ENCODE peak calls at places on chromosomes 13 and 19, in five cellular contexts. One of them, this sample, is unnamed. For H3K36me3, the result is how much of the 10 kb centered on the place peaks cover.

GRCh38 chr13:20394506-20394905 is 131.2 kb downstream of the CRYL1 start:
- DNase-seq in CD8-positive, alpha-beta T cell: no peak
- DNase-seq in tibial nerve: no peak
- DNase-seq in breast epithelium: no peak
- DNase-seq in fibroblast of lung: no peak
- DNase-seq in this sample: no peak

GRCh38 chr19:342801-343421 is 1.7 kb downstream of the MIER2 start:
- DNase-seq in CD8-positive, alpha-beta T cell: no peak
- DNase-seq in tibial nerve: peak
- DNase-seq in breast epithelium: no peak
- DNase-seq in fibroblast of lung: peak
- DNase-seq in this sample: no peak

GRCh38 chr19:50292216-50292827 is 36.9 kb downstream of the KCNC3 start:
- DNase-seq in CD8-positive, alpha-beta T cell: no peak
- DNase-seq in tibial nerve: no peak
- DNase-seq in breast epithelium: no peak
- DNase-seq in fibroblast of lung: no peak
- DNase-seq in this sample: no peak

GRCh38 chr13:94632227-94632980 is 30.7 kb downstream of the GPR180 start:
- DNase-seq in CD8-positive, alpha-beta T cell: no peak
- DNase-seq in tibial nerve: no peak
- DNase-seq in breast epithelium: no peak
- DNase-seq in fibroblast of lung: no peak
- DNase-seq in this sample: no peak

GRCh38 chr13:44908266-44908665 is 81.0 kb downstream of the NUFIP1 start:
- DNase-seq in CD8-positive, alpha-beta T cell: no peak
- DNase-seq in tibial nerve: no peak
- DNase-seq in breast epithelium: no peak
- DNase-seq in fibroblast of lung: no peak
- DNase-seq in this sample: no peak

GRCh38 chr13:46146898-46147297 is 35.1 kb downstream of the LCP1 start:
- DNase-seq in CD8-positive, alpha-beta T cell: no peak
- DNase-seq in tibial nerve: no peak
- DNase-seq in breast epithelium: no peak
- DNase-seq in fibroblast of lung: peak
- DNase-seq in this sample: no peak

GRCh38 chr19:4391701-4392543 is 8.4 kb downstream of the SH3GL1 start:
- DNase-seq in CD8-positive, alpha-beta T cell: no peak
- DNase-seq in tibial nerve: no peak
- DNase-seq in breast epithelium: no peak
- DNase-seq in fibroblast of lung: peak
- DNase-seq in this sample: no peak

GRCh38 chr19:10074153-10074552 is 12.0 kb upstream of the SHFL start:
- DNase-seq in CD8-positive, alpha-beta T cell: peak
- DNase-seq in tibial nerve: no peak
- DNase-seq in breast epithelium: no peak
- DNase-seq in fibroblast of lung: peak
- DNase-seq in this sample: no peak

GRCh38 chr19:31560021-31560770 is 211.0 kb upstream of the TSHZ3 start:
- DNase-seq in CD8-positive, alpha-beta T cell: no peak
- DNase-seq in tibial nerve: no peak
- DNase-seq in breast epithelium: no peak
- DNase-seq in fibroblast of lung: no peak
- DNase-seq in this sample: no peak

GRCh38 chr19:43872547-43873336 is 45.6 kb downstream of the ZNF283 start:
- DNase-seq in CD8-positive, alpha-beta T cell: no peak
- DNase-seq in tibial nerve: no peak
- DNase-seq in breast epithelium: no peak
- DNase-seq in fibroblast of lung: peak
- DNase-seq in this sample: no peak

GRCh38 chr13:114339779-114340534 is 25.7 kb downstream of the CHAMP1 start:
- DNase-seq in CD8-positive, alpha-beta T cell: peak
- DNase-seq in tibial nerve: no peak
- DNase-seq in breast epithelium: no peak
- DNase-seq in fibroblast of lung: peak
- DNase-seq in this sample: no peak

GRCh38 chr19:30682576-30683536 is 310.7 kb downstream of the ZNF536 start:
- DNase-seq in CD8-positive, alpha-beta T cell: peak
- DNase-seq in tibial nerve: peak
- DNase-seq in breast epithelium: peak
- DNase-seq in fibroblast of lung: peak
- DNase-seq in this sample: no peak

GRCh38 chr13:22055259-22055658 is 384.4 kb downstream of the FGF9 start:
- DNase-seq in CD8-positive, alpha-beta T cell: no peak
- DNase-seq in tibial nerve: no peak
- DNase-seq in breast epithelium: no peak
- DNase-seq in fibroblast of lung: no peak
- DNase-seq in this sample: no peak

GRCh38 chr13:30334663-30335386 is 27.5 kb upstream of the KATNAL1 start:
- DNase-seq in CD8-positive, alpha-beta T cell: no peak
- DNase-seq in tibial nerve: no peak
- DNase-seq in breast epithelium: no peak
- DNase-seq in fibroblast of lung: no peak
- DNase-seq in this sample: no peak

GRCh38 chr19:24033308-24033961 is 53.6 kb upstream of the ZNF254 start:
- DNase-seq in CD8-positive, alpha-beta T cell: peak
- DNase-seq in tibial nerve: peak
- DNase-seq in breast epithelium: peak
- DNase-seq in fibroblast of lung: peak
- DNase-seq in this sample: peak

GRCh38 chr19:23070353-23070781 is 46.5 kb upstream of the ZNF730 start:
- DNase-seq in CD8-positive, alpha-beta T cell: no peak
- DNase-seq in tibial nerve: no peak
- DNase-seq in breast epithelium: peak
- DNase-seq in fibroblast of lung: peak
- DNase-seq in this sample: no peak

GRCh38 chr13:26549713-26550112 is 7.8 kb upstream of the WASF3 start:
- DNase-seq in CD8-positive, alpha-beta T cell: no peak
- DNase-seq in tibial nerve: no peak
- DNase-seq in breast epithelium: no peak
- DNase-seq in fibroblast of lung: no peak
- DNase-seq in this sample: no peak

GRCh38 chr13:28438598-28439334 is 56.2 kb downstream of the FLT1 start:
- DNase-seq in CD8-positive, alpha-beta T cell: no peak
- DNase-seq in tibial nerve: no peak
- DNase-seq in breast epithelium: no peak
- DNase-seq in fibroblast of lung: no peak
- DNase-seq in this sample: no peak

GRCh38 chr13:33543631-33544030 is 258.1 kb upstream of the STARD13 start:
- DNase-seq in CD8-positive, alpha-beta T cell: no peak
- DNase-seq in tibial nerve: no peak
- DNase-seq in breast epithelium: no peak
- DNase-seq in fibroblast of lung: peak
- DNase-seq in this sample: no peak

GRCh38 chr19:18596752-18597157 is 8.2 kb downstream of the REX1BD start:
- DNase-seq in CD8-positive, alpha-beta T cell: no peak
- DNase-seq in tibial nerve: no peak
- DNase-seq in breast epithelium: no peak
- DNase-seq in fibroblast of lung: peak
- DNase-seq in this sample: no peak

GRCh38 chr19:4304509-4305252 is at the start of gene FSD1:
- DNase-seq in CD8-positive, alpha-beta T cell: peak
- DNase-seq in tibial nerve: no peak
- DNase-seq in breast epithelium: no peak
- DNase-seq in fibroblast of lung: peak
- DNase-seq in this sample: peak

DNA sequence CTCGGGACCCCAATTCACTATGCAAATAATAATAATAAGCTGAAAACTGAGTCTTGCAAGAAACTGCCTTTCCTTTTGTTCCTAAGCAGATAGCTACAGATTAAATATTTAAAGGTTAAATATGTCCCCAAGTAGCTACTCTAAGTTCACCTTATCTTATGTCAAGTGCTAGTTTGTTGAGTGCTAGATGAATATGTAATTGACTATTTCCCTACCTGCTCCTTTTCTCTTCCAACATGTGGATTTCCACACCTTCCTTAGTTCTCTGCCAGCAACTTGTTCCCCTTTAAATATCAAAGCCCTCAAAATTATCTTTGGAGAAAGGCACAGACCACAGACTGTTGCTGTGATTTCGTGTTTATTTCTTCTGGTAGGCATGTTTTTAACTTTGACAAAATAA is 709.2 kb upstream of the SLITRK1 start:
- DNase-seq in CD8-positive, alpha-beta T cell: no peak
- DNase-seq in tibial nerve: no peak
- DNase-seq in breast epithelium: no peak
- DNase-seq in fibroblast of lung: no peak
- DNase-seq in this sample: no peak
- TF ChIP-seq CTCF in CD8-positive, alpha-beta T cell: no peak
- TF ChIP-seq CTCF in tibial nerve: no peak
- TF ChIP-seq CTCF in breast epithelium: no peak
- TF ChIP-seq CTCF in fibroblast of lung: no peak
- TF ChIP-seq CTCF in this sample: no peak

GRCh38 chr19:47239152-47239551 is 8.2 kb upstream of the BBC3 start:
- DNase-seq in CD8-positive, alpha-beta T cell: no peak
- DNase-seq in tibial nerve: no peak
- DNase-seq in breast epithelium: no peak
- DNase-seq in fibroblast of lung: no peak
- DNase-seq in this sample: no peak

GRCh38 chr19:47241919-47242644 is 11.1 kb upstream of the BBC3 start:
- DNase-seq in CD8-positive, alpha-beta T cell: no peak
- DNase-seq in tibial nerve: no peak
- DNase-seq in breast epithelium: no peak
- DNase-seq in fibroblast of lung: peak
- DNase-seq in this sample: no peak

GRCh38 chr19:47240996-47241918 is 10.3 kb upstream of the BBC3 start:
- DNase-seq in CD8-positive, alpha-beta T cell: peak
- DNase-seq in tibial nerve: no peak
- DNase-seq in breast epithelium: peak
- DNase-seq in fibroblast of lung: peak
- DNase-seq in this sample: peak

GRCh38 chr19:47239610-47240296 is 8.8 kb upstream of the BBC3 start:
- DNase-seq in CD8-positive, alpha-beta T cell: peak
- DNase-seq in tibial nerve: no peak
- DNase-seq in breast epithelium: peak
- DNase-seq in fibroblast of lung: peak
- DNase-seq in this sample: peak

GRCh38 chr19:47240561-47240960 is 9.6 kb upstream of the BBC3 start:
- DNase-seq in CD8-positive, alpha-beta T cell: no peak
- DNase-seq in tibial nerve: no peak
- DNase-seq in breast epithelium: no peak
- DNase-seq in fibroblast of lung: no peak
- DNase-seq in this sample: no peak
- H3K4me3 ChIP-seq in CD8-positive, alpha-beta T cell: no peak
- H3K4me3 ChIP-seq in tibial nerve: no peak
- H3K4me3 ChIP-seq in breast epithelium: peak
- H3K4me3 ChIP-seq in fibroblast of lung: no peak
- H3K4me3 ChIP-seq in this sample: no peak

DNA sequence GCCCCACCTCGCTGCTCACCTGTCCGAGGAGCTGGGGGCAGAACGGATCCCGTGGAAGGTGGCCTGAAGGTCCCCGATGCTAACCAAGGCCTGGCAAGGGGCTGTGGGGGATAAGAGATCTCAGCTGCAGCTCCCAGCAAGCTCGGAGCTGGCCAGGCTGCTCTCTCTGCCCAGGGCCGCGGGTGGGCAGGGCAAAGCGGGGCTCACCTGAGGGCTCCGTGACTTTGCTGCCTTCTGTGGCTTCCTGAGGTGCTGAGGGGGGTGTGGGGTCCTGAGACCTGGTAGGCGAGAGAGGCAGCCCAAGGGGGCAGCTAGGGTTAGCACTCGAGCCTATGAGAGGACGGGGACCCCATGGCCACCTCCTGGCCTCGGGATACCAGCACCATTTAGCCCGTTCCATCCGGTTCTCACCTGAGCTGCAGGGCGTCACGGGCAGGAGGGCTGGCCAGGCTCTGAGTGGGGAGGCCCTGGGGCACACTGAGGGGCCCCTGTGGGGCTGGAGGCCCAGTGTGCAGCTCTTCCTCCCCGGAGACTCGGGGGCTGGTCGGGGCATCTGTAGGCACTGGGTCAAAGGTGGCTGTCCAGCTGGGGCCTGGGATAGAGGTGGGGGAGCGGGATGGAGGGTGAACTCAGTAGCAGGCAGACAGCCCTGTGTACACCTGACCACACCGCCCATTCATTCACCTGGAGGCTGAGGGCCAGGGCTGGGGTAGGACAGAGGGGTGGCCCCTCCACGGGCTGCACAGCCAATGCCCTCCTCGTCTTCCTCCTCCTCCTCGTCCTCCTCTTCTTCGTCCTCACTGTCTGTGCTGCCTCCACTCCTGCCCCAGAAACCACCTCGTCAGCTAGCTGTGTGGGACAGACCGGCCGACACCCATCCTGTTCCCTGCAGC is 3.1 kb upstream of the TMEM86B start:
- DNase-seq in CD8-positive, alpha-beta T cell: no peak
- DNase-seq in tibial nerve: no peak
- DNase-seq in breast epithelium: no peak
- DNase-seq in fibroblast of lung: no peak
- DNase-seq in this sample: no peak
- H3K36me3 ChIP-seq in CD8-positive, alpha-beta T cell: under half
- H3K36me3 ChIP-seq in tibial nerve: under half
- H3K36me3 ChIP-seq in breast epithelium: under half
- H3K36me3 ChIP-seq in fibroblast of lung: under half
- H3K36me3 ChIP-seq in this sample: half or more

GRCh38 chr13:110797230-110797877 is 83.9 kb downstream of the ING1 start:
- DNase-seq in CD8-positive, alpha-beta T cell: no peak
- DNase-seq in tibial nerve: no peak
- DNase-seq in breast epithelium: no peak
- DNase-seq in fibroblast of lung: no peak
- DNase-seq in this sample: no peak

GRCh38 chr13:110790371-110790770 is 76.9 kb downstream of the ING1 start:
- DNase-seq in CD8-positive, alpha-beta T cell: no peak
- DNase-seq in tibial nerve: no peak
- DNase-seq in breast epithelium: no peak
- DNase-seq in fibroblast of lung: no peak
- DNase-seq in this sample: no peak

GRCh38 chr13:110798595-110798994 is 85.1 kb downstream of the ING1 start:
- DNase-seq in CD8-positive, alpha-beta T cell: no peak
- DNase-seq in tibial nerve: no peak
- DNase-seq in breast epithelium: no peak
- DNase-seq in fibroblast of lung: no peak
- DNase-seq in this sample: no peak

GRCh38 chr13:110799246-110800236 is 86.0 kb downstream of the ING1 start:
- DNase-seq in CD8-positive, alpha-beta T cell: no peak
- DNase-seq in tibial nerve: peak
- DNase-seq in breast epithelium: no peak
- DNase-seq in fibroblast of lung: peak
- DNase-seq in this sample: no peak

DNA sequence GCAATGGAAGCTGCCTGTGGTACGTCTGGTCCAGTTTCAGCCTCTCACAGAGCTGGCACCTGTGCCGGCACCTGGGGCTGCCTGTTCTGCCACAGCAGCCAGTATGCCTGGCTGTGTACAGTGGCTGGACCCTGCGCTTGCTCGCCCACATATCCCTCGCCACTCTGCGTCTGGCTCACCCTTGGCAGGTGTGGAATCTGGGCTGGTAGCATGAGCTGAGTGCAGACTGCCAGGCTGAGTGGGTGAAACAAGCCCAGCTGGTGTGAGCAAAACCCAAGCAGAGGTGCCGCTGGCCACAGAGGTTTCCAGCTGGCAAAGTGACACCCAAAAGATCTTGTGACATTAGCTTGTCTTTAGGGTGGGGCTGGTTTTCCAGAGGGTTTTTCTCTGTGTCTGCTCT is 80.7 kb downstream of the ING1 start:
- DNase-seq in CD8-positive, alpha-beta T cell: no peak
- DNase-seq in tibial nerve: no peak
- DNase-seq in breast epithelium: no peak
- DNase-seq in fibroblast of lung: no peak
- DNase-seq in this sample: no peak
- TF ChIP-seq CTCF in CD8-positive, alpha-beta T cell: no peak
- TF ChIP-seq CTCF in tibial nerve: no peak
- TF ChIP-seq CTCF in breast epithelium: no peak
- TF ChIP-seq CTCF in fibroblast of lung: no peak
- TF ChIP-seq CTCF in this sample: no peak

GRCh38 chr19:6767081-6767356 is 216 bp downstream of the SH2D3A start:
- DNase-seq in CD8-positive, alpha-beta T cell: no peak
- DNase-seq in tibial nerve: no peak
- DNase-seq in breast epithelium: no peak
- DNase-seq in fibroblast of lung: no peak
- DNase-seq in this sample: no peak
- H3K4me3 ChIP-seq in CD8-positive, alpha-beta T cell: peak
- H3K4me3 ChIP-seq in tibial nerve: no peak
- H3K4me3 ChIP-seq in breast epithelium: peak
- H3K4me3 ChIP-seq in fibroblast of lung: peak
- H3K4me3 ChIP-seq in this sample: peak

This sample was measured in GM06990.